ENCODE peak calls at places on chromosome X, in seven cellular contexts. G is Caki2, F is uterus, U is fibroblast of villous mesenchyme, A is AG04450, O is GM04503, Y is astrocyte of the cerebellum. J is an unnamed sample.

GRCh38 chrX:154840856-154841255 is 6.4 kb upstream of the SMIM9 start:
- DNase-seq in G (peak), F (no peak), U (peak), A (peak), O (peak), Y (peak), J (peak)

GRCh38 chrX:120726294-120726693 is 96.4 kb upstream of the C1GALT1C1 start:
- DNase-seq in G (no peak), F (no peak), U (no peak), A (no peak), O (no peak), Y (no peak), J (no peak)

GRCh38 chrX:15277594-15277993 is 7.7 kb upstream of the ASB9 start:
- DNase-seq in G (no peak), F (no peak), U (no peak), A (no peak), O (no peak), Y (no peak), J (no peak)

GRCh38 chrX:9867753-9868152 is 81.5 kb downstream of the SHROOM2 start:
- DNase-seq in G (no peak), F (no peak), U (no peak), A (no peak), O (no peak), Y (no peak), J (no peak)

GRCh38 chrX:120452131-120452530 is 17.0 kb downstream of the LAMP2 start:
- DNase-seq in G (no peak), F (no peak), U (peak), A (no peak), O (no peak), Y (peak), J (no peak)

GRCh38 chrX:24285082-24285481 is 28.8 kb downstream of the SUPT20HL2 start:
- DNase-seq in G (peak), F (no peak), U (peak), A (no peak), O (no peak), Y (no peak), J (no peak)

GRCh38 chrX:1453390-1453783 is 678 bp upstream of the ASMTL start:
- DNase-seq in G (no peak), F (no peak), U (no peak), A (peak), O (no peak), Y (no peak), J (no peak)

GRCh38 chrX:100072286-100072685 is 337.8 kb downstream of the PCDH19 start:
- DNase-seq in G (no peak), F (no peak), U (no peak), A (no peak), O (no peak), Y (no peak), J (no peak)

GRCh38 chrX:55335296-55335695 is 70.6 kb upstream of the PAGE3 start:
- DNase-seq in G (no peak), F (no peak), U (no peak), A (no peak), O (no peak), Y (no peak), J (no peak)

GRCh38 chrX:121011254-121011653 is 25.7 kb upstream of the CT47A1 start:
- DNase-seq in G (no peak), F (no peak), U (no peak), A (no peak), O (no peak), Y (no peak), J (no peak)

GRCh38 chrX:38803609-38804480 is 2.6 kb downstream of the MID1IP1 start:
- DNase-seq in G (peak), F (peak), U (peak), A (no peak), O (no peak), Y (no peak), J (peak)

GRCh38 chrX:43809463-43809862 is 72.8 kb downstream of the MAOB start:
- DNase-seq in G (no peak), F (peak), U (peak), A (no peak), O (peak), Y (no peak), J (no peak)

GRCh38 chrX:27675493-27675892 is 85.3 kb downstream of the DCAF8L2 start:
- DNase-seq in G (no peak), F (no peak), U (no peak), A (no peak), O (no peak), Y (peak), J (peak)

GRCh38 chrX:17842769-17843525 is 18.2 kb downstream of the RAI2 start:
- DNase-seq in G (no peak), F (no peak), U (no peak), A (no peak), O (no peak), Y (no peak), J (no peak)

GRCh38 chrX:7024850-7025249 is 122.7 kb upstream of the STS start:
- DNase-seq in G (no peak), F (no peak), U (no peak), A (no peak), O (no peak), Y (no peak), J (no peak)

GRCh38 chrX:132023117-132023895 is at the start of gene STK26:
- DNase-seq in G (peak), F (peak), U (peak), A (no peak), O (peak), Y (peak), J (peak)

GRCh38 chrX:136652822-136653723 is 5.1 kb downstream of the CD40LG start:
- DNase-seq in G (no peak), F (no peak), U (no peak), A (no peak), O (no peak), Y (no peak), J (no peak)

GRCh38 chrX:40097492-40098263 is at the start of gene BCOR:
- DNase-seq in G (peak), F (peak), U (peak), A (no peak), O (no peak), Y (no peak), J (peak)

GRCh38 chrX:107227780-107228485 is 21.5 kb downstream of the DNAAF6 start:
- DNase-seq in G (no peak), F (no peak), U (no peak), A (no peak), O (no peak), Y (no peak), J (no peak)

GRCh38 chrX:29196501-29196900 is 609.3 kb downstream of the IL1RAPL1 start:
- DNase-seq in G (no peak), F (no peak), U (no peak), A (no peak), O (no peak), Y (no peak), J (no peak)

GRCh38 chrX:107683124-107683895 is 55.0 kb downstream of the PRPS1 start:
- DNase-seq in G (no peak), F (peak), U (peak), A (no peak), O (no peak), Y (no peak), J (no peak)

GRCh38 chrX:47361538-47362511 is 8.6 kb upstream of the ZNF157 start:
- DNase-seq in G (peak), F (peak), U (peak), A (peak), O (peak), Y (peak), J (no peak)

GRCh38 chrX:23901065-23901464 is 6.7 kb downstream of the APOO start:
- DNase-seq in G (peak), F (no peak), U (peak), A (peak), O (no peak), Y (no peak), J (peak)

GRCh38 chrX:155056877-155057792 is 13.8 kb downstream of the CMC4 start:
- DNase-seq in G (peak), F (peak), U (peak), A (peak), O (no peak), Y (peak), J (peak)

GRCh38 chrX:3548743-3549441 is 164.6 kb downstream of the PRKX start:
- DNase-seq in G (peak), F (no peak), U (peak), A (peak), O (peak), Y (peak), J (no peak)

GRCh38 chrX:107894038-107894437 is 68.4 kb downstream of the MID2 start:
- DNase-seq in G (peak), F (no peak), U (peak), A (no peak), O (no peak), Y (peak), J (peak)

J was measured in LoVo.